ENCODE peak calls at places on chromosome 19, in seven cellular contexts. T, M, B, S, Z, V and N are unnamed samples.

GRCh38 chr19:1948676-1949075 is 7.7 kb downstream of the CSNK1G2 start:
- ATAC-seq in T (no peak), M (no peak), B (no peak), S (no peak), Z (no peak), V (no peak), N (no peak)

GRCh38 chr19:10544242-10544752 is 593 bp downstream of the ATG4D start:
- ATAC-seq in T (peak; percentile 48), M (no peak), B (peak; percentile 41), S (peak; percentile 51), Z (peak; percentile 20), V (peak; percentile 29), N (peak; percentile 29)

GRCh38 chr19:872266-872951 is 12.9 kb downstream of the CFD start:
- ATAC-seq in T (peak; percentile 52), M (peak; percentile 80), B (peak; percentile 35), S (peak; percentile 51), Z (no peak), V (no peak), N (no peak)

GRCh38 chr19:8631425-8631819 is 989 bp downstream of the NFILZ start:
- ATAC-seq in T (no peak), M (no peak), B (peak; percentile 72), S (peak; percentile 75), Z (peak; percentile 92), V (peak; percentile 44), N (no peak)

GRCh38 chr19:42480335-42481095 is 37.8 kb upstream of the CXCL17 start:
- ATAC-seq in T (no peak), M (no peak), B (no peak), S (peak; percentile 79), Z (peak; percentile 70), V (no peak), N (no peak)

GRCh38 chr19:39941615-39942507 is 7.4 kb upstream of the FCGBP start:
- ATAC-seq in T (no peak), M (peak; percentile 79), B (no peak), S (peak; percentile 58), Z (no peak), V (no peak), N (no peak)

GRCh38 chr19:34835952-34836351 is 62.9 kb upstream of the ZNF599 start:
- ATAC-seq in T (no peak), M (no peak), B (no peak), S (no peak), Z (no peak), V (no peak), N (no peak)

GRCh38 chr19:6697291-6697690 is 23.2 kb downstream of the C3 start:
- ATAC-seq in T (no peak), M (no peak), B (no peak), S (no peak), Z (no peak), V (no peak), N (no peak)

GRCh38 chr19:815775-816499 is 5.8 kb downstream of the PLPPR3 start:
- ATAC-seq in T (no peak), M (no peak), B (no peak), S (no peak), Z (no peak), V (no peak), N (no peak)

GRCh38 chr19:2993579-2993978 is 16.2 kb downstream of the TLE6 start:
- ATAC-seq in T (no peak), M (no peak), B (no peak), S (no peak), Z (no peak), V (no peak), N (no peak)

GRCh38 chr19:8129061-8129460 is 20.3 kb downstream of the FBN3 start:
- ATAC-seq in T (no peak), M (no peak), B (no peak), S (no peak), Z (no peak), V (no peak), N (no peak)

GRCh38 chr19:28883241-28883693 is 329.7 kb downstream of the UQCRFS1 start:
- ATAC-seq in T (no peak), M (no peak), B (peak; percentile 80), S (peak; percentile 65), Z (no peak), V (peak; percentile 64), N (peak; percentile 39)

GRCh38 chr19:34365463-34366401 is 736 bp downstream of the GPI start:
- ATAC-seq in T (peak; percentile 56), M (no peak), B (peak; percentile 63), S (peak; percentile 57), Z (peak; percentile 49), V (peak; percentile 36), N (peak; percentile 69)

GRCh38 chr19:43782689-43783231 is 2.0 kb upstream of the KCNN4 start:
- ATAC-seq in T (no peak), M (peak; percentile 40), B (no peak), S (no peak), Z (no peak), V (no peak), N (no peak)
- H3K27ac ChIP-seq in T (no peak overlapping the region), M (peak overlapping the region; percentile 36), B (no peak overlapping the region), S (no peak overlapping the region), Z (no peak overlapping the region), V (no peak overlapping the region), N (no peak overlapping the region)

DNA sequence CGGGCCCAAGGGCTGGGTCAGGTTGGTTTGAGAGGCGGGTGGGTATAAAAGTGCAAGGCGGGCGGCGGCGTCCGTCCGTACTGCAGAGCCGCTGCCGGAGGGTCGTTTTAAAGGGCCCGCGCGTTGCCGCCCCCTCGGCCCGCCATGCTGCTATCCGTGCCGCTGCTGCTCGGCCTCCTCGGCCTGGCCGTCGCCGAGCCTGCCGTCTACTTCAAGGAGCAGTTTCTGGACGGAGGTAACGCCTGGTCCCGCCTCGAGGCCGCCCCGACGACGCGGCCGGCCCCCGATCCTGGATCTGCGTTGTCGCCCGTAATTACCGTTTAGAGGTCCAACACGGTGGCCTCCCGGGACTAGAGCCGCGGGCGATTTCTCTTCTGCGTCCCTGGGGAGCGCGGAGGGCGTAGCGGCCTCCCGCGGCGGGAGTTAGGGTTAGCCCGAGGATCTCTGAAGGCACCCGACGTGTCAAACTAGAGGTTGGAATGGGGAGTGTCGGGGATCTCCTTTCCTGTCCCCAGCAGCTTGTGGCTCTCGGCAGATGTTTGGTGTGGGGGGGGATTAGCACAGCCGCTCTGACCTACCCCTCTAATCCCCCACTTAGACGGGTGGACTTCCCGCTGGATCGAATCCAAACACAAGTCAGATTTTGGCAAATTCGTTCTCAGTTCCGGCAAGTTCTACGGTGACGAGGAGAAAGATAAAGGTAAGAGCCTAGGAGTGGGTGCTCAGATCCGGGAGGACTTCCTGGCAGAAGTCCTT is at the start of gene CALR:
- ATAC-seq in T (peak; percentile 1), M (peak; percentile 17), B (peak; percentile 35), S (peak; percentile 25), Z (peak; percentile 22), V (peak; percentile 30), N (peak; percentile 14)
- TF ChIP-seq CTCF in T (no peak), M (no peak), B (peak; percentile 31), S (peak; percentile 9), Z (peak; percentile 48), V (peak; percentile 25), N (peak; percentile 50)

DNA sequence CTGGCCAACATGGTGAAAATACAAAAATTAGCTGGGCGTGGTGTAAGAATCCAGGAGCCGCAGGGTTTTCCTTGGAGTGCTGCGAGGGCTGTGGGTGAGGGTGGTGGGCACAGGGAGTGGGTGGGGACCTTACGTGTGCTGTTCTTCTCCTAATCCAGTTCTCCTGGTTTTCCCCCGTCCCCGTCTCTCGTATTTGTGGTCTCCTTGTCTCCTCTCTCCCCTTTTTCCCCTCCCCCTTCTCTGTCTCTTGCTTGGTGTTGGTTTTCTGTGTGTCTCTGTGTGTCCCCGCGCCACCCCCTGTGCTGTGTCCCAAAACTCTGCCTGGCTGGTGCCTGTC is 1.7 kb downstream of the SELENOW start:
- ATAC-seq in T (no peak), M (no peak), B (no peak), S (no peak), Z (no peak), V (no peak), N (no peak)
- H3K4me3 ChIP-seq in T (peak overlapping the region; percentile 97), M (no peak overlapping the region), B (peak overlapping the region; percentile 89), S (peak overlapping the region; percentile 74), Z (no peak overlapping the region), V (peak overlapping the region; percentile 93), N (peak overlapping the region; percentile 93)

GRCh38 chr19:50377517-50377916 is 1.3 kb downstream of the NR1H2 start:
- ATAC-seq in T (no peak), M (no peak), B (no peak), S (no peak), Z (no peak), V (no peak), N (no peak)
- H3K27ac ChIP-seq in T (no peak overlapping the region), M (no peak overlapping the region), B (no peak overlapping the region), S (no peak overlapping the region), Z (no peak overlapping the region), V (no peak overlapping the region), N (peak overlapping the region; percentile 100)